ENCODE peak calls at places on chromosome 1, in five cellular contexts. Z is osteoblast, W is fibroblast of lung, Q is GM23338, P is testis. D is an unnamed sample.

GRCh38 chr1:64598100-64598571 is 128.2 kb downstream of the CACHD1 start:
- DNase-seq in Z (peak), P (no peak), W (peak), Q (no peak), D (no peak)

GRCh38 chr1:219427989-219428388 is 184.9 kb downstream of the ZC3H11B start:
- DNase-seq in Q (no peak), W (peak), Z (no peak), P (no peak), D (no peak)

GRCh38 chr1:2313651-2314296 is 77.6 kb downstream of the MORN1 start:
- DNase-seq in Q (no peak), P (no peak), W (no peak), Z (no peak), D (no peak)

GRCh38 chr1:53278294-53278693 is 40.0 kb upstream of the MAGOH start:
- DNase-seq in Z (peak), P (peak), W (peak), Q (peak), D (peak)

GRCh38 chr1:111269820-111270406 is 20.7 kb upstream of the CHIA start:
- DNase-seq in Q (no peak), W (peak), P (no peak), Z (peak), D (no peak)

GRCh38 chr1:228141082-228141870 is 1.2 kb downstream of the GUK1 start:
- DNase-seq in Q (no peak), Z (peak), W (no peak), P (peak), D (peak)

GRCh38 chr1:164155337-164155850 is 403.6 kb upstream of the PBX1 start:
- DNase-seq in Z (no peak), W (no peak), P (no peak), Q (no peak), D (no peak)

GRCh38 chr1:42746436-42747105 is 6.5 kb upstream of the CLDN19 start:
- DNase-seq in Z (peak), P (no peak), Q (no peak), W (no peak), D (no peak)

GRCh38 chr1:228084325-228084724 is 1.8 kb downstream of the ARF1 start:
- DNase-seq in W (peak), Z (peak), Q (no peak), P (no peak), D (peak)

GRCh38 chr1:44775078-44775929 is at the start of gene RPS8:
- DNase-seq in Q (peak), P (peak), Z (peak), W (peak), D (peak)

GRCh38 chr1:30378991-30379581 is 344.3 kb downstream of the MATN1 start:
- DNase-seq in P (peak), W (peak), Q (no peak), Z (peak), D (peak)

GRCh38 chr1:59693431-59693830 is 121.3 kb upstream of the HOOK1 start:
- DNase-seq in W (no peak), Q (no peak), Z (no peak), P (no peak), D (no peak)

GRCh38 chr1:55140546-55140983 is 74.6 kb downstream of the USP24 start:
- DNase-seq in Z (peak), Q (peak), P (peak), W (peak), D (no peak)

GRCh38 chr1:233668146-233668724 is 54.3 kb downstream of the KCNK1 start:
- DNase-seq in P (no peak), Q (no peak), W (peak), Z (no peak), D (no peak)

GRCh38 chr1:235272851-235273250 is 55.1 kb downstream of the ARID4B start:
- DNase-seq in Q (no peak), Z (no peak), P (no peak), W (no peak), D (no peak)

GRCh38 chr1:53662951-53663350 is 76.0 kb downstream of the GLIS1 start:
- DNase-seq in W (no peak), Q (no peak), Z (peak), P (no peak), D (no peak)

GRCh38 chr1:119081267-119081666 is 59.2 kb downstream of the WARS2 start:
- DNase-seq in P (no peak), Q (no peak), Z (no peak), W (peak), D (no peak)

GRCh38 chr1:67166196-67166595 is at the start of gene IL23R:
- DNase-seq in Q (no peak), W (no peak), Z (no peak), P (no peak), D (no peak)

GRCh38 chr1:59678809-59679228 is 135.9 kb upstream of the HOOK1 start:
- DNase-seq in Z (peak), W (peak), P (no peak), Q (no peak), D (no peak)

GRCh38 chr1:13642306-13643004 is 57.5 kb upstream of the PRDM2 start:
- DNase-seq in Z (no peak), Q (no peak), P (peak), W (no peak), D (no peak)

GRCh38 chr1:42214447-42214871 is 49.9 kb upstream of the GUCA2A start:
- DNase-seq in P (no peak), Z (peak), W (peak), Q (no peak), D (no peak)

GRCh38 chr1:19430121-19431068 is 54.9 kb downstream of the CAPZB start:
- DNase-seq in Q (no peak), Z (peak), P (no peak), W (peak), D (no peak)

GRCh38 chr1:19426294-19427086 is 58.8 kb downstream of the CAPZB start:
- DNase-seq in W (no peak), Q (no peak), P (peak), Z (no peak), D (peak)

GRCh38 chr1:19432943-19433609 is 52.3 kb downstream of the CAPZB start:
- DNase-seq in Q (no peak), P (no peak), W (peak), Z (no peak), D (no peak)

GRCh38 chr1:19427087-19427781 is 58.1 kb downstream of the CAPZB start:
- DNase-seq in Z (no peak), P (no peak), Q (no peak), W (peak), D (no peak)

DNA sequence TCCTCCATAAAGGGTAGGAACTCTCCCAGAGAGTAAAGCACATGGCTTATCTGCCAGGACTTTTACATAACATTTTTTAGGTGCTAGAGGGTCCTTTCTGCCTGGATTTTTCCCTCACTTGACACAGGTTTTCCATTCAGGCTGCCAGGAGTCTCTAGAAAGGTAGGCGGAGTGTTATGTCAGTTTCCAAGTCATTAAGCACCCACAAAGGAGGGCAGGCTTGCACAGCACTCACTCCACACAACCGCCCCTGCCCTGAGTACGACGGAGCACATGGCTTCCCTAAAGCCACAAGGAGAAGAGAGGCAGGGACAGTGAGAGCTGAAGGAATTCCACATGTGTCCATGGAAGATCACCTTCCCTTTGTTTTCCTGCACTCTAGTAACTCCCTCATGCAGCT is 55.7 kb downstream of the CAPZB start:
- DNase-seq in Q (no peak), Z (no peak), W (no peak), P (no peak), D (no peak)
- H3K27ac ChIP-seq in Q (peak), Z (peak), W (peak), P (peak), D (peak)

DNA sequence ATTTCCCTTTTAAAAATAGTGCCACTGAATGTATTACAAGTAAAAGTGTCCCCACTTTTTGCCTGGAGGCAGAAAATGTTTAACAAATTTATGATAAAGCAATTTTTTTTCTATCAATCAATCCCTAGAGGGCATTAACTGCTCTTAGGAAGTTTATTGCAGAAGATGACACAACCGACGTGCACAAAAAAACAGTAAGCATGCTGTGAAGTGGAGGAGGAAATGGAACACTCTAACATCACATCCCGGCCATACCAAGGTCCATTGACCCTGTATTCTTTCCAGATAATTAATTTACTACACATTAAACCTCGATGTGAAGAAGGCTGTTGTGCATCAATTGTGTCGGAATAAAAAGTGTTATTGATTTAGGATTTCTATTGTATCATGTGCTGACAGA is 264.9 kb upstream of the NR5A2 start:
- DNase-seq in Z (no peak), Q (no peak), P (no peak), W (no peak), D (no peak)
- H3K27ac ChIP-seq in Z (no peak), Q (no peak), P (no peak), W (no peak), D (no peak)

DNA sequence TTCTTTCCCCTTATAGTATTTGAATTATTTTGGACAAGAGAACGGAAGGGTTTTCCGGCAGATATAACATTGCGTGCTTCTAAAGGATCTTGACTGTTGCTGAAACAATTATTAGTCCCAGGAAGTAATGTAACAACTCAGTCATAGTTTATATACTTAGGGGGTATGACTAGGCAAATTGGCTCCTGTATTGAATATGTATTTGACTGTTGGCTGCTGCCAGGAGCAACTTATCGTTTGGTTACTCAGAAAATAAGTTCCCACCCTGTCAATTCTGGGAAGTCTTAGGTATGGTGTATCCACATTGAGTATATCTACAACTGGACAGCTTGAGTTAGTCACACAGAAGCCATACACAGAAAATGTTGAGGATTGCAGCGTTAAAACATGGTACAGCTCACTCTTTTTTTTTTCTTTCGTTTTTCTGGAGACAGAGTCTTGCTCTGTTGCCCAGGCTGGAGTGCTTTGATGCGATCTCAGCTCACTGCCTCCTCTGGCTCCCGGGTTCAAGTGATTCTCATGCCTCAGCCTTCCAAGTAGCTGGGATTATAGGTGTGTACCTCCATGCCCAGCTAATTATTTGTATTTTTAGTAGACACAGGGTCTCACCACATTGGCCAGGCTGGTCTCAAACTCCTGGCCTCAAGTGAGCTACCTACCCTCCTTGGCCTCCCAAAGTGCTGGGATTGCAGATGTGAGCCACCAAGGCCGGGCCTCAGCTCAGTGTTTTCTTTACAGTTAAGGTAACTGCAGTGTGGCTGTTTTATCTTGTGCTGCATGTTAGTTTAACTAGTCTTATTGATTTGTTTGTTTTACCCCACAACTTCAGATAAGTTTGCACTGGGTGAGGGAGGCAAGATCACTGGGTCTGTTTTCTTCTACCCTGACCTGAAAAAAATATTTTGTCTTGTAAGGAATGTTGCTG is 10.2 kb downstream of the SMAP2 start:
- DNase-seq in W (peak), Z (peak), P (no peak), Q (no peak), D (no peak)
- H3K27ac ChIP-seq in W (peak), Z (peak), P (peak), Q (no peak), D (peak)

GRCh38 chr1:150627821-150628410 is 1.5 kb downstream of the ENSA start:
- DNase-seq in P (no peak), Q (no peak), W (no peak), Z (no peak), D (no peak)
- H3K27ac ChIP-seq in P (peak), Q (peak), W (no peak), Z (peak), D (no peak)

DNA sequence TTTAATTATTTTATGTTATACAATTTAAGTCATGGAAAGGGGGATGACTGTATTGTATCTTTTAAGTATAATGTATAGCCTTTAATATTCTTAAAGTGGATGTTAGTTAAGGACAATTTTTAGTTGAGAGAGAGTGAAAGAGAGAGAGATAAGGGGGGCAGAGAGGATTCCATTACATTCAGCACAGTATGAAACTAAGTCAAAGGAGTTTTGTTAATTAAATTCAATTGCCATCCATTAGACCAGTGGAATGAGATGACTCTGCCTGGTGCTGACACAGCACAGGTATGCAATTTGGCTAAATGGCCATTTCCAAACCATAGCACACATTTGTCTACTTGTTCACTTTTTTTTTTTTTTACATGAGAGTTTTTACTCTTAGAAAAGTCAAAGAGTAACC is 27.5 kb downstream of the NFIA start:
- DNase-seq in W (no peak), P (no peak), Z (no peak), Q (no peak), D (no peak)
- H3K27ac ChIP-seq in W (no peak), P (no peak), Z (no peak), Q (no peak), D (no peak)

GRCh38 chr1:160738266-160738665 is 781 bp upstream of the SLAMF7 start:
- DNase-seq in Z (no peak), Q (no peak), W (no peak), P (no peak), D (no peak)
- H3K27ac ChIP-seq in Z (no peak), Q (no peak), W (no peak), P (no peak), D (no peak)

D was measured in right cardiac atrium.